ENCODE peak calls at places on chromosome 12, in four cellular contexts. One of them, this sample, is unnamed.
A peak's percentile ranks its signal among the peaks of the same experiment; 100 is the strongest.

GRCh38 chr12:50401383-50402155 is 884 bp downstream of the LARP4 start:
- DNase-seq in HepG2: no peak
- DNase-seq in SK-N-SH: no peak
- DNase-seq in GM12878: no peak
- DNase-seq in this sample: no peak

GRCh38 chr12:46535907-46536306 is 163.3 kb upstream of the SLC38A2 start:
- DNase-seq in HepG2: no peak
- DNase-seq in GM12878: no peak
- DNase-seq in SK-N-SH: no peak
- DNase-seq in this sample: no peak

GRCh38 chr12:111828338-111828979 is 13.6 kb upstream of the MAPKAPK5 start:
- DNase-seq in HepG2: no peak
- DNase-seq in SK-N-SH: no peak
- DNase-seq in GM12878: no peak
- DNase-seq in this sample: no peak

GRCh38 chr12:12704593-12705230 is 8.7 kb upstream of the GPR19 start:
- DNase-seq in GM12878: no peak
- DNase-seq in HepG2: peak; percentile 92
- DNase-seq in SK-N-SH: peak; percentile 78
- DNase-seq in this sample: peak; percentile 67

GRCh38 chr12:107229827-107230226 is 136.5 kb upstream of the CRY1 start:
- DNase-seq in SK-N-SH: no peak
- DNase-seq in HepG2: no peak
- DNase-seq in GM12878: no peak
- DNase-seq in this sample: no peak

GRCh38 chr12:107783406-107784376 is 9.2 kb downstream of the ASCL4 start:
- DNase-seq in SK-N-SH: no peak
- DNase-seq in HepG2: no peak
- DNase-seq in GM12878: no peak
- DNase-seq in this sample: no peak

GRCh38 chr12:69985656-69986055 is 160.6 kb downstream of the MYRFL start:
- DNase-seq in SK-N-SH: peak; percentile 37
- DNase-seq in HepG2: peak; percentile 24
- DNase-seq in GM12878: no peak
- DNase-seq in this sample: peak; percentile 51

GRCh38 chr12:13784504-13784903 is 196.9 kb downstream of the GRIN2B start:
- DNase-seq in GM12878: no peak
- DNase-seq in SK-N-SH: no peak
- DNase-seq in HepG2: no peak
- DNase-seq in this sample: no peak

GRCh38 chr12:93727195-93727811 is 50.1 kb downstream of the CRADD start:
- DNase-seq in HepG2: no peak
- DNase-seq in SK-N-SH: no peak
- DNase-seq in GM12878: no peak
- DNase-seq in this sample: no peak

GRCh38 chr12:131075194-131075593 is 121.5 kb downstream of the ADGRD1 start:
- DNase-seq in SK-N-SH: no peak
- DNase-seq in GM12878: no peak
- DNase-seq in HepG2: no peak
- DNase-seq in this sample: no peak

GRCh38 chr12:98828802-98829600 is 183.9 kb downstream of the APAF1 start:
- DNase-seq in SK-N-SH: no peak
- DNase-seq in HepG2: peak; percentile 22
- DNase-seq in GM12878: no peak
- DNase-seq in this sample: no peak

GRCh38 chr12:11059784-11060183 is 2.3 kb downstream of the TAS2R46 start:
- DNase-seq in GM12878: no peak
- DNase-seq in SK-N-SH: no peak
- DNase-seq in HepG2: no peak
- DNase-seq in this sample: no peak

GRCh38 chr12:123860369-123860768 is 98.3 kb downstream of the DNAH10 start:
- DNase-seq in HepG2: no peak
- DNase-seq in GM12878: no peak
- DNase-seq in SK-N-SH: no peak
- DNase-seq in this sample: no peak
- TF ChIP-seq MXI1 in HepG2: no peak
- TF ChIP-seq MXI1 in GM12878: no peak
- TF ChIP-seq MXI1 in SK-N-SH: no peak
- TF ChIP-seq MXI1 in this sample: no peak

GRCh38 chr12:89674326-89674942 is 34.2 kb downstream of the ATP2B1 start:
- DNase-seq in HepG2: no peak
- DNase-seq in SK-N-SH: no peak
- DNase-seq in GM12878: no peak
- DNase-seq in this sample: no peak
- TF ChIP-seq ZBTB33 in HepG2: no peak
- TF ChIP-seq ZBTB33 in SK-N-SH: no peak
- TF ChIP-seq ZBTB33 in GM12878: no peak
- TF ChIP-seq ZBTB33 in this sample: no peak

GRCh38 chr12:53988519-53989226 is 3.7 kb downstream of the HOXC10 start:
- DNase-seq in HepG2: no peak
- DNase-seq in GM12878: no peak
- DNase-seq in SK-N-SH: no peak
- DNase-seq in this sample: no peak
- TF ChIP-seq MXI1 in HepG2: no peak
- TF ChIP-seq MXI1 in GM12878: no peak
- TF ChIP-seq MXI1 in SK-N-SH: no peak
- TF ChIP-seq MXI1 in this sample: no peak

GRCh38 chr12:99984271-99985128 is at the start of gene ANKS1B:
- DNase-seq in HepG2: no peak
- DNase-seq in SK-N-SH: peak; percentile 89
- DNase-seq in GM12878: no peak
- DNase-seq in this sample: peak; percentile 74
- TF ChIP-seq ZBTB33 in HepG2: no peak
- TF ChIP-seq ZBTB33 in SK-N-SH: no peak
- TF ChIP-seq ZBTB33 in GM12878: no peak
- TF ChIP-seq ZBTB33 in this sample: no peak

DNA sequence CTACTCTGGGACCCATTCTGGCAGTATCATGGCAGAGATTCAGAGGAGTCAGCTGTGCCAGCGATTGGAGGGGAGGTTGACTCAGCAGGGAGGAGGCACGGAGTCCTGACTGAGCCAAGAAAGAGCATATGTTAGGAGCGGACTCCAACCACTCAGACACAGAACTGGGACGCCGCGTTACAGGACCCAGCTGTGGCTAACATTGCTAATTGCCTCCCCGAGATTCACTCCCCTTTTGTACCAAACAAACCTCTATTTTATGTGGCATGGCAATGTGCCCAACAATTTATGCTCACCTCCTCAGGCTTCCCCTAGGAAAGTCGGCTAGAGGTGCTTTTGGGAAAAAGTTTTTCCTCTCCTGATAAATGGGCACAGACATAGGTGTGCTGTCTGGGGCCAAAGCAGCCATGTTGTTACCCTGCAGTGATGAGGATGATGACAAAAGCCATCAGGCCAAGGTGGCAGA is 15.2 kb upstream of the CLIP1 start:
- DNase-seq in HepG2: no peak
- DNase-seq in SK-N-SH: no peak
- DNase-seq in GM12878: no peak
- DNase-seq in this sample: no peak
- TF ChIP-seq MXI1 in HepG2: no peak
- TF ChIP-seq MXI1 in SK-N-SH: no peak
- TF ChIP-seq MXI1 in GM12878: no peak
- TF ChIP-seq MXI1 in this sample: no peak

DNA sequence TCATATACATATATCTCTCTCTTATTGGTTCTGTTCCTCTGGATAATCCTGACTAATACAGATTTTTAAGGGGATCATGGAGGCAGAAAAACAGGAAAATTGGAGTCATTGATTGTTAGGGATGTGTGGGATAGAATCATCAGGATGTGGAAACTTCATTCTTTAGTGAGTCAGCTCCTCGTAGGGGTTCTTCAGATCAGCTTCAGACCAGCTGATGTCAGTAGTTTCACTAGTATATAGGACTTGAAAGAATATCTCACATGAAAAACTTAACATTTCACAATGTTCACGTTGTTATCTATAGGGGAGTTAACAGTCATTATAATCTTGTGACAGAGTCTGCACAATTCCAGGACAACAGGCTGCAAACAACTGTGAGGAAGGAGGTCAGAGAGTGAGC is 102.8 kb downstream of the RASSF9 start:
- DNase-seq in GM12878: no peak
- DNase-seq in SK-N-SH: no peak
- DNase-seq in HepG2: no peak
- DNase-seq in this sample: no peak
- TF ChIP-seq ZBTB33 in GM12878: no peak
- TF ChIP-seq ZBTB33 in SK-N-SH: no peak
- TF ChIP-seq ZBTB33 in HepG2: no peak
- TF ChIP-seq ZBTB33 in this sample: no peak

DNA sequence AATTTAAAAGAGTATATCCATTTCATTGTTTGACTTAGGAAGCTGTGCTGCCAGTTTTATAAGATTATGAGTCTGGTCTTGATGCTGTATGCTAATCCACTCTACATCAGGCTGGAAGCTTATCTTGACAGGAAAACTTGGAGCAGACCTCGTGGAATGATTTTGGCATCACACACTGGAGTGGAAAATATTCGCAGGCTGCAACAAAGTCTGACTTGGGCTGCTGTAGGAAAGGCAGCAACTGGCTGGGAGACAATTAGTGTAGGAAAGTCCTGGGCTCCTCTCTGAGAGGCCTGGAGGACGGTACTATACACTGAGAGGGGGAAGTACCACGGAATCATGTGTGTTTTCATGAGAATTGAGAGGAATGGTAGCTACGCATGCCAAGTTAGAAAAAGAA is 383.6 kb downstream of the ETNK1 start:
- DNase-seq in HepG2: no peak
- DNase-seq in SK-N-SH: no peak
- DNase-seq in GM12878: no peak
- DNase-seq in this sample: no peak
- TF ChIP-seq MXI1 in HepG2: no peak
- TF ChIP-seq MXI1 in SK-N-SH: no peak
- TF ChIP-seq MXI1 in GM12878: no peak
- TF ChIP-seq MXI1 in this sample: no peak

DNA sequence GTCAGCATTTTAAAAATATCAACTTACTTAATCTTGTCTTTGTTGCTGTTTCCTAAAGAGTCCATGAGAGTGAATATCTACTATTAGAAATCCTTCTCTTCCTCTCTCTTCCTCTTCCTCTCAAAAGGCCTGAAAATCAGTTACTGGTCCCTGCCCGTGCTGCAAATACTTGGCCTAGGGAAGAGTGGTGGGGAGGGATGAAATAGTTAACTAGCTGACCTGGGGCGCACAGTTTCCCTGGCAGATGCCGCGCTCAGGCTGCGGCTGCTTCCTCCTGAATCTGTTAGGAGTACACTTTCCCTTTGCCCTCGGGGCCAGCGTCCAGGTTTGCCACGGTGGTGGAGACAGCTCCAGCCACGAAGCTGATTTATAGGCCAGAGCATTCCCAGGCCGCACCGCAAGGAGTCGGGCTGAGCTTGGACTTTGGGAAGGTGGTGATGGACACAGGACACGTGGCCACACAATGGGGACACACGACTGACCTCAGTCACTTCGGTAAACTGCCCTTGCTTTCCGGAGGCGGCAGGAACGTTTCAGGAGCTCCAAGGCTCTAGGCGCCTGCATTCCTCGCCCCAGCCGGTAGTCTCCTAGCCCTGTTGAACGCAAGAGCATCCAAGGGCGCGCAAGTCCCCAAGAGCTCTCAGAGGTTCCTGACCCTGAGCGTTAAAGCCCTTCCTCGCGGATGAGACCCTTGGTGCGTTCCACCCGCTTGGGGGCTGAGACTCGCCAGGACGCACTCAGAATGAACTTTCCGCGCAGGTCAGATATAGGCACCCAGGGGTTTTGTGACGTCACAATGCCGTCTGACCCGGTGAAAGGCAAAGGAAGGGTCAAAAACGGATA is 7.1 kb upstream of the ASCL1 start:
- DNase-seq in SK-N-SH: no peak
- DNase-seq in HepG2: peak; percentile 65
- DNase-seq in GM12878: no peak
- DNase-seq in this sample: no peak
- TF ChIP-seq ZBTB33 in SK-N-SH: no peak
- TF ChIP-seq ZBTB33 in HepG2: peak; percentile 27
- TF ChIP-seq ZBTB33 in GM12878: peak; percentile 29
- TF ChIP-seq ZBTB33 in this sample: no peak

DNA sequence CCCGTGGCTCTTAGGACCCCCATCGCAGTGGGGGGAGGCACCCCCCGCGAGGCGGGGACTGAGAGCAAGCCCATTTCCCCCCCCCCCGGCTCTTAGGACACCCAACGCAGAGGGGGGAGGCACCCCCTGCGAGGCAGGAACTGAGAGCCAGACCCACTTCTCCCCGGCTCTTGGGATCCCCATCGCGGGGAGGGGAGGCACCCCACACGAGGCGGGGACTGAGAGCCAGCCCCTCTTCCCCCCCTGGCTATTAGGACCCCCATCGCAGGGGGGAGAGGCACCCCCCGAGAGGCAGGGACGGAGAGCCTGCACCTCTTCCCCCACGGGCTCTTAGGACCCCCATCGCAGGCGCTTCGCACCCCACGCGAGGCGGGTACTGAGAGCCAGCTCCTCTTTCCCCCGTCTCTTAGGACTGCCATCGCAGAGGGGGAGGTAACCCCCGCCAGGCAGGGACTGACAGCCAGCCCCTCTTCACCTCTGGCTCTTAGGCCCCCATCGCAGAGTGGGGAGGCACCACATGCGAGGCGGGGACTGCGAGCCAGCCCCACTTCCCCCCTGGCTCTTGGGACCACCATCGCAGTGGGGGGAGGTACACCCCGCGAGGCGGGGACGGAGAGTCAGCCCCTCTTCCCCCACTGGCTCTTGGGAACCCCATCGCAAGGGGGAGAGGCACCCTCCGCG is 46.0 kb downstream of the DDX11 start:
- DNase-seq in HepG2: no peak
- DNase-seq in GM12878: no peak
- DNase-seq in SK-N-SH: peak; percentile 50
- DNase-seq in this sample: no peak
- TF ChIP-seq MXI1 in HepG2: no peak
- TF ChIP-seq MXI1 in GM12878: no peak
- TF ChIP-seq MXI1 in SK-N-SH: no peak
- TF ChIP-seq MXI1 in this sample: no peak